ENCODE peak calls at places on chromosomes 6 and 20, in seven cellular contexts. Y, L, Z, T, Q, H and K are unnamed samples. For H3K36me3, H3K4me1 and H3K9me3, the result is how much of the 10 kb centered on the place peaks cover.

GRCh38 chr6:150813993-150814359 is 51.5 kb upstream of the MTHFD1L start:
- DNase-seq in Y (no peak), L (no peak), Z (no peak), T (no peak), Q (no peak), H (no peak), K (no peak)

GRCh38 chr6:75349262-75349984 is 64.8 kb upstream of the TMEM30A start:
- DNase-seq in Y (peak), L (peak), Z (no peak), T (no peak), Q (no peak), H (no peak), K (peak)

GRCh38 chr6:13315896-13316295 is 12.4 kb downstream of the TBC1D7 start:
- DNase-seq in Y (no peak), L (no peak), Z (no peak), T (no peak), Q (no peak), H (no peak), K (no peak)

GRCh38 chr20:31392836-31393235 is 2.4 kb upstream of the DEFB119 start:
- DNase-seq in Y (no peak), L (no peak), Z (no peak), T (no peak), Q (no peak), H (no peak), K (no peak)

GRCh38 chr6:16130932-16131387 is 2.1 kb downstream of the MYLIP start:
- DNase-seq in Y (peak), L (no peak), Z (peak), T (peak), Q (peak), H (no peak), K (peak)

GRCh38 chr6:138142806-138143205 is 18.9 kb upstream of the ARFGEF3 start:
- DNase-seq in Y (no peak), L (no peak), Z (no peak), T (no peak), Q (no peak), H (no peak), K (no peak)

GRCh38 chr20:18187020-18187419 is 49.4 kb downstream of the KAT14 start:
- DNase-seq in Y (no peak), L (no peak), Z (no peak), T (no peak), Q (no peak), H (no peak), K (no peak)

GRCh38 chr6:43481591-43482242 is 4.3 kb downstream of the TJAP1 start:
- DNase-seq in Y (no peak), L (no peak), Z (no peak), T (no peak), Q (no peak), H (no peak), K (no peak)

GRCh38 chr20:24764027-24764797 is 184.9 kb upstream of the CST7 start:
- DNase-seq in Y (no peak), L (no peak), Z (no peak), T (no peak), Q (no peak), H (no peak), K (no peak)

GRCh38 chr6:139711714-139712585 is 337.5 kb upstream of the CITED2 start:
- DNase-seq in Y (peak), L (no peak), Z (no peak), T (no peak), Q (no peak), H (no peak), K (no peak)

GRCh38 chr6:71035871-71036270 is 79.0 kb upstream of the B3GAT2 start:
- DNase-seq in Y (peak), L (no peak), Z (no peak), T (no peak), Q (no peak), H (no peak), K (no peak)

GRCh38 chr6:118709859-118710350 is 58.5 kb upstream of the CEP85L start:
- DNase-seq in Y (peak), L (no peak), Z (no peak), T (peak), Q (peak), H (no peak), K (no peak)

GRCh38 chr6:3208096-3208774 is 19.2 kb downstream of the TUBB2B start:
- DNase-seq in Y (peak), L (no peak), Z (peak), T (no peak), Q (no peak), H (no peak), K (no peak)

GRCh38 chr6:15048367-15048766 is 197.5 kb upstream of the JARID2 start:
- DNase-seq in Y (no peak), L (no peak), Z (no peak), T (no peak), Q (no peak), H (no peak), K (no peak)

GRCh38 chr6:151589667-151590066 is 95.8 kb downstream of the CCDC170 start:
- DNase-seq in Y (no peak), L (no peak), Z (no peak), T (no peak), Q (no peak), H (no peak), K (no peak)

GRCh38 chr6:3850451-3851203 is 1.5 kb downstream of the FAM50B start:
- DNase-seq in Y (no peak), L (no peak), Z (no peak), T (peak), Q (no peak), H (no peak), K (no peak)

GRCh38 chr20:52454660-52455059 is 263.1 kb upstream of the ZFP64 start:
- DNase-seq in Y (peak), L (no peak), Z (no peak), T (no peak), Q (no peak), H (no peak), K (no peak)

GRCh38 chr20:63499333-63499969 is 568 bp upstream of the EEF1A2 start:
- DNase-seq in Y (no peak), L (no peak), Z (no peak), T (no peak), Q (peak), H (peak), K (no peak)

GRCh38 chr6:83908813-83909212 is 49.3 kb downstream of the CYB5R4 start:
- DNase-seq in Y (no peak), L (no peak), Z (no peak), T (no peak), Q (no peak), H (no peak), K (no peak)
- H3K36me3 ChIP-seq in Y (under half), L (under half), Z (under half), T (under half), Q (under half), H (under half), K (under half)

DNA sequence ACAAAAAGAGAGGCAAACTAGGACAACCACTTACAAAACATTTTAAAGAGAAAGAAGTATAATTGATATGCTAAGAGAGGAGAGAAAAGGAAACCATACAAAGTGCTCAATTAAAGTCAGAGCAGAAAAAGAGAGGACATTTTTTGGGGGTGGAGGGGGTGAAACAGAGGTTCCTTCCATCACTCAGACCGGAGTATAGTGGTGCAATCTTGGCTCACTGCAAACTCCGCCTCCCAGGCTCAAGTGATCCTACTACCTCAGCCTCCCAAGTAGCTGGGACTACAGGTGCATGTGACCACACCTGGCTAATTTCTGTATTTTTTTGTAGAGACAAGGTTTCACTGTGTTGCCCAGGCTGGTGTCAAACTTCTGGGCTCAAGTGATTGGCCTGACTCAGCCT is 9.4 kb downstream of the WASF1 start:
- DNase-seq in Y (no peak), L (no peak), Z (no peak), T (no peak), Q (no peak), H (no peak), K (no peak)
- H3K4me1 ChIP-seq in Y (under half), L (under half), Z (under half), T (under half), Q (under half), H (under half), K (under half)

GRCh38 chr20:21523895-21524294 is 10.0 kb upstream of the NKX2-2 start:
- DNase-seq in Y (no peak), L (no peak), Z (no peak), T (no peak), Q (no peak), H (no peak), K (no peak)
- H3K9me3 ChIP-seq in Y (under half), L (under half), Z (under half), T (under half), Q (under half), H (under half), K (under half)

GRCh38 chr6:37761872-37762271 is 57.7 kb upstream of the ZFAND3 start:
- DNase-seq in Y (no peak), L (no peak), Z (no peak), T (no peak), Q (no peak), H (no peak), K (no peak)

GRCh38 chr6:37763413-37763812 is 56.1 kb upstream of the ZFAND3 start:
- DNase-seq in Y (no peak), L (no peak), Z (no peak), T (no peak), Q (no peak), H (no peak), K (no peak)

GRCh38 chr6:37765182-37765780 is 54.2 kb upstream of the ZFAND3 start:
- DNase-seq in Y (no peak), L (no peak), Z (no peak), T (no peak), Q (no peak), H (no peak), K (no peak)

GRCh38 chr6:37766717-37767116 is 52.8 kb upstream of the ZFAND3 start:
- DNase-seq in Y (no peak), L (no peak), Z (no peak), T (no peak), Q (no peak), H (no peak), K (no peak)
- H3K36me3 ChIP-seq in Y (under half), L (under half), Z (under half), T (under half), Q (under half), H (under half), K (under half)

DNA sequence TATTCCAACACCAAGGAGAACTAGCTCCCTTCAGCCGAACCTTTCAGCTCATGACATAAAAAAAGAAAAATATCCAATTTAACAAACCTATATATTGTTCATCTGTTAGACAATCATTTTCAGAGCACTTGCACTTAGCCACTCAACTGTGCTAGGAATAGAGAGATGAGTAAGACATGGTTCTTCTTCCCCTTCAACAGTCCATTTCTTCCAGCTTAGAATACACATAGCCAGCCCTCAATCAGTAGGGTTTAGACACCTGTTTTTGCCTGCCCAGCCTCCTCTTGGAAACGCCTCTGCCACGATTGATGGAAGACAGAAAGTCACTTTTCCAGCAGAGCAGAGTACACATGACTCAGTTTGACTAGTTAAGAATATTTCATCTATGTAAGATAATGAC is 21.8 kb downstream of the ADNP start:
- DNase-seq in Y (no peak), L (no peak), Z (no peak), T (no peak), Q (no peak), H (no peak), K (no peak)
- H3K4me1 ChIP-seq in Y (under half), L (half or more), Z (under half), T (under half), Q (under half), H (under half), K (under half)

DNA sequence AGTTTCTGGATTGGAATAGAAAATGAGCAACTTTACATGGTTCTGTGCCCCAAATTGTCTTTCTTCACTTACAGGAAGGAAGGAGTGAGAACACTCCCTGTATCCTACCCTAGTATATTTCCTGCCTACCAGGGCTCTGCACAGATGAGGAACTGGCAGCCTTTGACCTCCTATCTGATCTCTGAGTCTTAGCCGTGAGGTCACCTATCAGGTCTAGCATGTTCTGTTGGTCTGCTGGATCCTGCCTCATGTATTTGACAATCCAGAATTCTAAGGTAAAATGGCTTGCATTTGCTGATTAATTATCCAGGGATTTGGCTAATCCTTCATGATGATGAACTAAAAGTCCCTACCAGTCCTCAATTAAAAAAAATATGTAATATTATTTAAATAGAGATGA is 35.0 kb upstream of the TRAM2 start:
- DNase-seq in Y (no peak), L (no peak), Z (no peak), T (no peak), Q (no peak), H (no peak), K (no peak)
- H3K9me3 ChIP-seq in Y (under half), L (under half), Z (under half), T (under half), Q (under half), H (under half), K (under half)

GRCh38 chr6:166944666-166945256 is 11.6 kb downstream of the RNASET2 start:
- DNase-seq in Y (no peak), L (no peak), Z (no peak), T (peak), Q (no peak), H (no peak), K (no peak)
- H3K36me3 ChIP-seq in Y (under half), L (under half), Z (under half), T (under half), Q (under half), H (under half), K (under half)

DNA sequence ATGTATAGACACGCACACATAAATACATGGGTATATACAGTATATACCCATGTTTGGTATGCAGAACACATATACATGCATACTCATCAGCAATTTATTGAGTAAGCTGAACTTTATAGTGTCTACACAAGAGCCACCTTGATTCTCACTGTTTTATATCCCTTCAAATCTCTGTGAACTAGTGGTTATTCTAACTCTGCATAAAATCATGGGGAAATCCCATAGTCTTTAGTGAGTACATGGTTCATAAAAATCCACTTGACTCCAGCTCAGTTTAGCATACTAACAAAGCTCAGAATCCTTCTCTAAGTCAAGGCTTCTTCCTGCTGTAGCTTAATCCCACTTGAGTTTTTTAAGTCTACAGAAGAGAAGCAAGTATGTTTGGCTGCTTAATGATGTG is 104.1 kb downstream of the THEMIS start:
- DNase-seq in Y (no peak), L (no peak), Z (no peak), T (no peak), Q (no peak), H (no peak), K (no peak)
- H3K4me1 ChIP-seq in Y (under half), L (under half), Z (under half), T (under half), Q (under half), H (under half), K (under half)

GRCh38 chr6:157145656-157146285 is 177.5 kb downstream of the TMEM242 start:
- DNase-seq in Y (no peak), L (no peak), Z (no peak), T (no peak), Q (no peak), H (no peak), K (peak)

GRCh38 chr6:157150076-157150475 is 173.2 kb downstream of the TMEM242 start:
- DNase-seq in Y (peak), L (no peak), Z (no peak), T (no peak), Q (no peak), H (no peak), K (no peak)

GRCh38 chr6:157151029-157151428 is 172.3 kb downstream of the TMEM242 start:
- DNase-seq in Y (peak), L (no peak), Z (no peak), T (no peak), Q (no peak), H (peak), K (no peak)

GRCh38 chr6:157151989-157152388 is 171.3 kb downstream of the TMEM242 start:
- DNase-seq in Y (peak), L (no peak), Z (no peak), T (no peak), Q (no peak), H (no peak), K (no peak)

GRCh38 chr6:157148391-157149323 is 174.7 kb downstream of the TMEM242 start:
- DNase-seq in Y (peak), L (peak), Z (peak), T (no peak), Q (peak), H (peak), K (no peak)
- H3K9me3 ChIP-seq in Y (under half), L (under half), Z (under half), T (under half), Q (under half), H (under half), K (under half)